ENCODE peak calls at places on chromosome 16, in six cellular contexts. V is keratinocyte, F is OCI-LY7, I is neural progenitor cell, E is A549, G is RWPE1. A is an unnamed sample.

GRCh38 chr16:65621640-65622039 is 499.8 kb upstream of the CDH11 start:
- DNase-seq in V (no peak), F (peak; percentile 15), I (no peak), E (no peak), G (no peak), A (no peak)

GRCh38 chr16:47461598-47462266 is 601 bp downstream of the PHKB start:
- DNase-seq in V (peak; percentile 48), F (peak; percentile 69), I (peak; percentile 58), E (peak; percentile 53), G (peak; percentile 44), A (no peak)

GRCh38 chr16:63921737-63922136 is 1200.1 kb downstream of the CDH11 start:
- DNase-seq in V (no peak), F (no peak), I (no peak), E (no peak), G (no peak), A (no peak)

GRCh38 chr16:85423631-85424030 is 189.5 kb upstream of the GSE1 start:
- DNase-seq in V (no peak), F (no peak), I (no peak), E (no peak), G (no peak), A (no peak)

GRCh38 chr16:592518-593306 is 2.8 kb downstream of the RAB40C start:
- DNase-seq in V (peak; percentile 61), F (no peak), I (no peak), E (no peak), G (peak; percentile 87), A (peak; percentile 39)

GRCh38 chr16:86476956-86477530 is 33.3 kb upstream of the FOXF1 start:
- DNase-seq in V (no peak), F (no peak), I (no peak), E (no peak), G (no peak), A (no peak)

GRCh38 chr16:23650674-23651073 is 9.4 kb downstream of the DCTN5 start:
- DNase-seq in V (no peak), F (no peak), I (peak; percentile 24), E (no peak), G (no peak), A (no peak)

GRCh38 chr16:79839450-79839849 is 238.9 kb upstream of the MAF start:
- DNase-seq in V (no peak), F (no peak), I (no peak), E (no peak), G (no peak), A (no peak)

GRCh38 chr16:75097941-75098897 is 18.4 kb downstream of the LDHD start:
- DNase-seq in V (no peak), F (no peak), I (no peak), E (no peak), G (no peak), A (no peak)

GRCh38 chr16:23384878-23385277 is 68.1 kb downstream of the COG7 start:
- DNase-seq in V (no peak), F (no peak), I (no peak), E (no peak), G (no peak), A (no peak)

GRCh38 chr16:31458073-31458834 is 1.0 kb upstream of the ARMC5 start:
- DNase-seq in V (no peak), F (peak; percentile 77), I (peak; percentile 69), E (peak; percentile 41), G (peak; percentile 34), A (peak; percentile 58)

GRCh38 chr16:15952265-15952711 is 2.9 kb downstream of the ABCC1 start:
- DNase-seq in V (no peak), F (no peak), I (no peak), E (no peak), G (no peak), A (no peak)

GRCh38 chr16:46885960-46886763 is 2.0 kb downstream of the GPT2 start:
- DNase-seq in V (no peak), F (no peak), I (peak; percentile 71), E (no peak), G (peak; percentile 36), A (no peak)

GRCh38 chr16:84647830-84648594 is at the start of gene KLHL36:
- DNase-seq in V (no peak), F (peak; percentile 67), I (peak; percentile 52), E (peak; percentile 82), G (peak; percentile 74), A (peak; percentile 35)

GRCh38 chr16:65120811-65121721 is 797 bp downstream of the CDH11 start:
- DNase-seq in V (no peak), F (no peak), I (peak; percentile 59), E (no peak), G (no peak), A (no peak)

GRCh38 chr16:53154513-53154912 is 99.7 kb downstream of the CHD9 start:
- DNase-seq in V (no peak), F (no peak), I (no peak), E (no peak), G (no peak), A (no peak)

GRCh38 chr16:52499061-52499460 is 47.9 kb downstream of the TOX3 start:
- DNase-seq in V (no peak), F (no peak), I (no peak), E (no peak), G (no peak), A (no peak)

GRCh38 chr16:56609463-56609921 is 1.1 kb downstream of the MT2A start:
- DNase-seq in V (no peak), F (peak; percentile 80), I (peak; percentile 29), E (peak; percentile 63), G (peak; percentile 78), A (no peak)

GRCh38 chr16:711548-712320 is 3.2 kb upstream of the METRN start:
- DNase-seq in V (no peak), F (peak; percentile 82), I (peak; percentile 91), E (no peak), G (peak; percentile 70), A (peak; percentile 34)

GRCh38 chr16:60337671-60338070 is 1603.6 kb upstream of the GOT2 start:
- DNase-seq in V (no peak), F (no peak), I (no peak), E (no peak), G (no peak), A (no peak)

GRCh38 chr16:57892447-57893096 is 78.4 kb downstream of the CNGB1 start:
- DNase-seq in V (no peak), F (no peak), I (no peak), E (no peak), G (no peak), A (no peak)

GRCh38 chr16:19524356-19524865 is 669 bp downstream of the CCP110 start:
- DNase-seq in V (no peak), F (peak; percentile 31), I (no peak), E (peak; percentile 21), G (peak; percentile 17), A (peak; percentile 20)

GRCh38 chr16:2038359-2039285 is 9.0 kb downstream of the NTHL1 start:
- DNase-seq in V (no peak), F (no peak), I (no peak), E (no peak), G (no peak), A (no peak)

GRCh38 chr16:57621521-57622268 is 6.7 kb upstream of the ADGRG1 start:
- DNase-seq in V (no peak), F (no peak), I (no peak), E (no peak), G (no peak), A (no peak)

GRCh38 chr16:82684246-82684645 is 57.5 kb downstream of the CDH13 start:
- DNase-seq in V (no peak), F (no peak), I (no peak), E (no peak), G (no peak), A (no peak)

GRCh38 chr16:82682757-82683156 is 56.0 kb downstream of the CDH13 start:
- DNase-seq in V (no peak), F (no peak), I (no peak), E (no peak), G (no peak), A (no peak)

GRCh38 chr16:82681592-82681991 is 54.8 kb downstream of the CDH13 start:
- DNase-seq in V (no peak), F (no peak), I (no peak), E (no peak), G (no peak), A (no peak)
- H3K27ac ChIP-seq in V (no peak overlapping the region), F (no peak overlapping the region), I (no peak overlapping the region), E (no peak overlapping the region), G (no peak overlapping the region), A (no peak overlapping the region)

DNA sequence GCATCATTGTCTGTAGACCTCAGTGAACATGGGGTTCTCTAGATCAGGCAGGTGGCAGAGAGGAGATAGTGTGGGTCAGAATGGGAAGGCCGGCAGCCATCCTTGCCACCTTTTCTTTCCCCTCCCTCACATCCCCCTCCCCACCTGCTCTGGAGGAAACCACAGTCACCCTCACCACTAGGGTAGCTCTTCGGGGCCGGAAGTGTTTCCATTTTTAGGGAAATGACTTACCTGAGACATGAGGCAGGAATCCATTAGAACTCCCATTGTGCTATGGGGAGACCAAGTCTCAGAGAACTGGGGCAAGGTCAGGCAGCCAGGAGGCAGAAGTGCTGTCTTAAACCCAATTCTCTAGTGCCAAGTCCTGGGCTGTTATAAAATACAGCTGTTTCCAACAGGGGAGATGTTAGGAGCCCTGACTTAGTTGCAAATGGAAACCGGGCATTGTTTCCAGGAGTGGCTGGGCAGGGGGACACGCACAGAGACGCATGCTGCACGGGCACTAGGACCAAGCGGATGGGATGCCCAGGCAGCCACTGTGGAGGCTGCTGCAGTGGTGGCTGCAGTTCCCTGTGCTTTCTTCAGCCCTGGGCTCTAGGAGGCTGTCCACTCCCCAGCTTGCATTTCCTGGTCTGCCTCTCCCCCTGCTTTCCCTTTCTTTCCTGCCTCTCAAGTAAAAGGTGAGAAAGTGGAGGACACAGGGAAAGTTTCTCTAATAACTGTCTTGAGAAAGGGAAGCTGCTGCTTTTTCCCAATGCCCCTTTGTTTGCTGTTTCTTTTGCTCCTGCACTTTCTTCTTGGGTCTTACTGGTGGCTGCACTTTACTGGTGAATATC is 2.8 kb downstream of the HAS3 start:
- DNase-seq in V (no peak), F (no peak), I (peak; percentile 57), E (no peak), G (no peak), A (no peak)
- H3K27ac ChIP-seq in V (peak overlapping the region; percentile 60), F (no peak overlapping the region), I (no peak overlapping the region), E (no peak overlapping the region), G (peak overlapping the region; percentile 37), A (no peak overlapping the region)

DNA sequence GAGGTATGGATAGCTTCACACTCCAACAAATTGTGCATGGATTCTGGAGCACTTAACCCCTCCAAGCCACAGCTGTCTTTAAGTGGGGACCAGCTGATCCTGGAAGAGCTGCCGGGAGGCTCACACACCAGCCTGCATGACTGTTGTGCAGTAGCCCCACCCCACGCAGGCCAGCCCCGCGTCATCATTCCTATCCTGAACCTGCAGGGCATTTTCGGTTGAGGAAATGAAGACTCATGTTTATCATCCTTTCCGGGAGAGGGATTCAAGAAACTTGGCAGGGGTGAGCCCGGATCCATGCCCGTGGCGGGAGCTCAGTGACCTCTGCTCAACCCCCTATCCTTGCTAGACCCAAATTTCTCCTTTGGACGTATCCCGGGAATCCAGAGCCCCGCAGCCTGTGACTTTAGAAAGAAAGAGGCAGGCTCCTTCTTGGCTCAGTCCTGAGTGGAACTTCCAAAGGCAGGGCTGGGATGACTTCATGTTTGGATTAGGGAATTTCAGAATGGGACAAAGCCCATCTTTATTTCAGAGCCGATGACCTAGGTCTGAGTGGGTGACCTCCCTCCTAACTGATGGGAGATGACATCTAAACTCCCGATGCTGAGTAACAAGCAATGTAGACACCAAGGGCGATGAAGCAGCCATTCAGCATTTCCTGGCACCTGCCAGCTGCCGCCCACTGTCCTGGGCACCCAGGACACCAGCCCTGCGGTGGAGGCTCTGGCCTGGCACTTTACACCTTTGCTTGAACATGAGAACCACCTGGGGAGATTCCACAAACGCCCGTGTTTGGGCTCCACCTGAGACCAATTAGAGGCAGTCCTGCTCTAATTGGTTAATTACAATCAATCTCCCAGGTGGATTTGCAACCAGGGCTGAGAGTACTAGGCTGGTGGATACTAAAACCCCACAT is 43.3 kb upstream of the CMIP start:
- DNase-seq in V (no peak), F (no peak), I (no peak), E (peak; percentile 96), G (peak; percentile 92), A (no peak)
- H3K27ac ChIP-seq in V (peak overlapping the region; percentile 84), F (no peak overlapping the region), I (no peak overlapping the region), E (peak overlapping the region; percentile 97), G (peak overlapping the region; percentile 63), A (no peak overlapping the region)

GRCh38 chr16:88618182-88618955 is 20.0 kb upstream of the IL17C start:
- DNase-seq in V (no peak), F (no peak), I (no peak), E (no peak), G (no peak), A (no peak)
- H3K27ac ChIP-seq in V (no peak overlapping the region), F (no peak overlapping the region), I (peak overlapping the region; percentile 46), E (no peak overlapping the region), G (peak overlapping the region; percentile 9), A (no peak overlapping the region)

A was measured in caudate nucleus.